ENCODE peak calls at places on chromosomes 1 and 21, in five cellular contexts. One of them, this sample, is unnamed.

GRCh38 chr1:245874942-245875580 is 632.0 kb downstream of the SMYD3 start:
- DNase-seq in GM12865: no peak
- DNase-seq in stomach: peak
- DNase-seq in NCI-H69: peak
- DNase-seq in GM03348: peak
- DNase-seq in this sample: no peak

GRCh38 chr21:44059710-44060109 is 47.5 kb upstream of the PWP2 start:
- DNase-seq in NCI-H69: peak
- DNase-seq in GM12865: no peak
- DNase-seq in GM03348: no peak
- DNase-seq in stomach: no peak
- DNase-seq in this sample: no peak

GRCh38 chr1:172969611-172970010 is 81.1 kb downstream of the TNFSF18 start:
- DNase-seq in NCI-H69: no peak
- DNase-seq in GM12865: no peak
- DNase-seq in GM03348: peak
- DNase-seq in stomach: no peak
- DNase-seq in this sample: no peak

GRCh38 chr1:240295811-240296210 is 204.1 kb downstream of the FMN2 start:
- DNase-seq in GM03348: no peak
- DNase-seq in NCI-H69: no peak
- DNase-seq in GM12865: no peak
- DNase-seq in stomach: no peak
- DNase-seq in this sample: no peak

GRCh38 chr1:205247130-205247921 is 19.6 kb downstream of the TMCC2 start:
- DNase-seq in GM03348: no peak
- DNase-seq in NCI-H69: peak
- DNase-seq in stomach: no peak
- DNase-seq in GM12865: no peak
- DNase-seq in this sample: peak

GRCh38 chr1:1125945-1126344 is 10.1 kb upstream of the C1orf159 start:
- DNase-seq in NCI-H69: no peak
- DNase-seq in stomach: no peak
- DNase-seq in GM12865: no peak
- DNase-seq in GM03348: no peak
- DNase-seq in this sample: no peak

GRCh38 chr1:161770250-161770649 is 4.1 kb downstream of the ATF6 start:
- DNase-seq in NCI-H69: no peak
- DNase-seq in stomach: no peak
- DNase-seq in GM03348: no peak
- DNase-seq in GM12865: no peak
- DNase-seq in this sample: no peak

GRCh38 chr21:26844258-26845065 is 747 bp downstream of the ADAMTS1 start:
- DNase-seq in GM03348: peak
- DNase-seq in stomach: no peak
- DNase-seq in GM12865: no peak
- DNase-seq in NCI-H69: peak
- DNase-seq in this sample: no peak

GRCh38 chr1:155485945-155486344 is 76.7 kb downstream of the ASH1L start:
- DNase-seq in GM03348: no peak
- DNase-seq in stomach: no peak
- DNase-seq in GM12865: peak
- DNase-seq in NCI-H69: peak
- DNase-seq in this sample: no peak

GRCh38 chr1:29202053-29202452 is 20.4 kb upstream of the SRSF4 start:
- DNase-seq in GM12865: no peak
- DNase-seq in GM03348: no peak
- DNase-seq in stomach: no peak
- DNase-seq in NCI-H69: no peak
- DNase-seq in this sample: no peak

GRCh38 chr1:92480813-92481597 is 5.7 kb downstream of the GFI1 start:
- DNase-seq in stomach: no peak
- DNase-seq in NCI-H69: no peak
- DNase-seq in GM03348: peak
- DNase-seq in GM12865: no peak
- DNase-seq in this sample: no peak

GRCh38 chr1:185200889-185201288 is 43.9 kb downstream of the SWT1 start:
- DNase-seq in GM03348: no peak
- DNase-seq in GM12865: no peak
- DNase-seq in NCI-H69: no peak
- DNase-seq in stomach: no peak
- DNase-seq in this sample: no peak

GRCh38 chr1:48054246-48054645 is 57.1 kb upstream of the TRABD2B start:
- DNase-seq in GM12865: no peak
- DNase-seq in stomach: no peak
- DNase-seq in NCI-H69: no peak
- DNase-seq in GM03348: no peak
- DNase-seq in this sample: no peak

GRCh38 chr1:110771245-110772022 is 96.7 kb upstream of the KCNA3 start:
- DNase-seq in stomach: no peak
- DNase-seq in NCI-H69: no peak
- DNase-seq in GM03348: no peak
- DNase-seq in GM12865: no peak
- DNase-seq in this sample: no peak

GRCh38 chr1:207805841-207806421 is 54.1 kb downstream of the CD46 start:
- DNase-seq in stomach: peak
- DNase-seq in GM03348: peak
- DNase-seq in GM12865: no peak
- DNase-seq in NCI-H69: peak
- DNase-seq in this sample: peak

GRCh38 chr1:11681071-11681771 is at the start of gene MAD2L2:
- DNase-seq in stomach: peak
- DNase-seq in NCI-H69: peak
- DNase-seq in GM03348: peak
- DNase-seq in GM12865: peak
- DNase-seq in this sample: peak

GRCh38 chr1:192747305-192747704 is 61.5 kb upstream of the RGS2 start:
- DNase-seq in GM03348: peak
- DNase-seq in stomach: no peak
- DNase-seq in NCI-H69: no peak
- DNase-seq in GM12865: no peak
- DNase-seq in this sample: no peak

GRCh38 chr1:154353460-154353904 is 28.2 kb downstream of the ATP8B2 start:
- DNase-seq in GM03348: peak
- DNase-seq in GM12865: peak
- DNase-seq in NCI-H69: peak
- DNase-seq in stomach: peak
- DNase-seq in this sample: peak